ENCODE peak calls at places on chromosomes 12 and 14, in seven cellular contexts. N, I, D, C, L, J and E are unnamed samples.

GRCh38 chr14:49865431-49865859 is 12.9 kb upstream of the NEMF start:
- DNase-seq in I (peak), D (no peak), J (no peak), N (no peak), C (no peak), L (peak), E (no peak)

GRCh38 chr14:38197001-38197760 is 10.5 kb upstream of the SSTR1 start:
- DNase-seq in L (no peak), I (no peak), N (no peak), C (no peak), D (no peak), J (no peak), E (no peak)

GRCh38 chr12:8840938-8841633 is 18.7 kb downstream of the A2ML1 start:
- DNase-seq in N (peak), D (no peak), C (no peak), J (no peak), I (no peak), L (no peak), E (no peak)

GRCh38 chr14:87230726-87231125 is 762.3 kb downstream of the GALC start:
- DNase-seq in J (no peak), L (no peak), D (no peak), I (no peak), C (no peak), N (no peak), E (no peak)

GRCh38 chr12:31518680-31519227 is 72.2 kb downstream of the DENND5B start:
- DNase-seq in J (no peak), C (peak), D (peak), L (peak), I (peak), N (no peak), E (no peak)

GRCh38 chr14:72075649-72076334 is 143.6 kb downstream of the RGS6 start:
- DNase-seq in D (no peak), N (no peak), I (no peak), L (peak), J (no peak), C (peak), E (no peak)

GRCh38 chr12:102067574-102068258 is 5.9 kb upstream of the WASHC3 start:
- DNase-seq in N (no peak), C (no peak), D (no peak), J (no peak), I (no peak), L (no peak), E (no peak)

GRCh38 chr14:37623552-37623951 is 28.1 kb downstream of the TTC6 start:
- DNase-seq in C (no peak), D (peak), J (no peak), L (no peak), I (no peak), N (no peak), E (peak)

GRCh38 chr12:24600996-24601395 is 347.9 kb downstream of the BCAT1 start:
- DNase-seq in D (no peak), C (no peak), I (no peak), J (no peak), N (no peak), L (no peak), E (no peak)

GRCh38 chr14:63650336-63650952 is 8.8 kb upstream of the WDR89 start:
- DNase-seq in D (no peak), I (no peak), N (no peak), J (peak), C (no peak), L (no peak), E (no peak)

GRCh38 chr12:71684081-71684480 is 1.8 kb upstream of the TMEM19 start:
- DNase-seq in I (no peak), C (no peak), D (no peak), J (no peak), N (no peak), L (no peak), E (no peak)

GRCh38 chr12:75910452-75910722 is 121.2 kb downstream of the PHLDA1 start:
- DNase-seq in J (no peak), N (no peak), L (no peak), I (no peak), D (no peak), C (no peak), E (no peak)

GRCh38 chr12:788288-788687 is 35.9 kb downstream of the WNK1 start:
- DNase-seq in L (no peak), C (no peak), J (no peak), D (no peak), N (no peak), I (no peak), E (no peak)

GRCh38 chr12:96981053-96981452 is 74.0 kb downstream of the NEDD1 start:
- DNase-seq in N (no peak), L (no peak), I (no peak), D (no peak), C (no peak), J (no peak), E (no peak)

GRCh38 chr14:22580604-22581003 is 8.4 kb downstream of the DAD1 start:
- DNase-seq in L (no peak), N (no peak), J (no peak), I (no peak), C (no peak), D (no peak), E (no peak)

GRCh38 chr14:104657114-104657524 is 32.3 kb upstream of the INF2 start:
- DNase-seq in N (no peak), J (no peak), L (no peak), C (no peak), D (no peak), I (peak), E (no peak)

GRCh38 chr14:39366460-39367386 is 65.5 kb downstream of the FBXO33 start:
- DNase-seq in L (no peak), J (no peak), D (no peak), I (no peak), C (no peak), N (no peak), E (no peak)

GRCh38 chr12:94941440-94941862 is 62.0 kb downstream of the NDUFA12 start:
- DNase-seq in N (no peak), D (no peak), J (no peak), I (peak), C (no peak), L (no peak), E (no peak)

GRCh38 chr12:94405378-94406116 is 54.1 kb downstream of the CEP83 start:
- DNase-seq in N (no peak), C (no peak), J (peak), L (no peak), D (no peak), I (no peak), E (no peak)

GRCh38 chr12:89166525-89166934 is 185.8 kb downstream of the DUSP6 start:
- DNase-seq in L (no peak), N (no peak), D (no peak), J (peak), I (no peak), C (no peak), E (no peak)

GRCh38 chr12:126219654-126220279 is 1154.5 kb downstream of the AACS start:
- DNase-seq in L (no peak), I (no peak), J (no peak), N (no peak), C (no peak), D (no peak), E (no peak)

GRCh38 chr12:54126696-54127537 is 61.9 kb downstream of the SMUG1 start:
- DNase-seq in D (no peak), N (no peak), I (peak), J (no peak), C (no peak), L (no peak), E (peak)

GRCh38 chr14:105143451-105144230 is 24.9 kb downstream of the JAG2 start:
- DNase-seq in I (peak), J (no peak), L (no peak), C (no peak), D (no peak), N (no peak), E (no peak)

DNA sequence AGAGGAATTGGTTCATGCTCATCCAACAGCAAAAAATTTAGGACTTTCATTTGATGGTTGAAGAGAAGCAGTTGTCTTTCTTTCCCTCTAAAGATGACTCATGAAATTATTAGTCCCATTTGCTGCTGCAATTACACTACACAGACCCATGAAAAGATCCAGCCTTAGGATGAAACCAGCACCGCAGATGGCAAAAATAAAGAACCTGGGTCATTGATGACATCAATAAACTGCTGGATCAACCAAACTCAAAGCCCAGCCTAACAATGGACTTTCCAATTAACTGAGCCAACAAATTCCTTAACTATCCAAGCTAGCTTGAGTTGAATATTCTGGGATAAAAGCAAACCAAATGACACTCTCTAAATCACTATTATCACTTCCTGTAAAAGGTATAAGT is 20.7 kb downstream of the DICER1 start:
- DNase-seq in D (no peak), L (no peak), J (no peak), C (no peak), I (no peak), N (no peak), E (no peak)
- TF ChIP-seq JUND in D (no peak), L (no peak), J (no peak), C (no peak), I (no peak), N (no peak), E (no peak)

DNA sequence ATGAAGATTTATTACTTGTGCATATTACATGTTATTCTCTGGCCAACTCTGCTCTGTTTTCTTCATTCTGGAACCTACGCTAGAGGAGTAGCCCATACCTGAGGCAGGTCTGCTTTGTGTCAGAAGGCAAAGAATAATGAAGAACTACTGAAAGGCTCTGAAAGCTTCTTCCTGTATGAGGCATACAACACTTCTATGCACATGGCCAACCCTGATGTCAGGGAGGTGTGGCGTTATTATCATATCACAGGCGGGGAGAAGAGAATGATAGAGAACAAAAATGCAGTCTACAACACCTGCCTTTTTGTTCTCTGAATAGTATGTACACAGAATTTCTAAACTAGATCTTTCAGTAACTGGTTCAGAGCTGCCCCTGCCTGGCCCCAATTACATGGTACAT is 32.5 kb upstream of the CRY1 start:
- DNase-seq in C (no peak), D (no peak), J (no peak), N (no peak), I (no peak), L (no peak), E (no peak)
- TF ChIP-seq JUND in C (no peak), D (no peak), J (no peak), N (no peak), I (no peak), L (no peak), E (no peak)

GRCh38 chr12:46963977-46964376 is 115.4 kb upstream of the PCED1B start:
- DNase-seq in N (no peak), L (no peak), D (no peak), J (no peak), C (no peak), I (no peak), E (no peak)
- TF ChIP-seq JUND in N (no peak), L (no peak), D (no peak), J (no peak), C (no peak), I (peak), E (no peak)

GRCh38 chr12:64608901-64609542 is 1.3 kb upstream of the RASSF3 start:
- DNase-seq in C (no peak), N (peak), J (peak), D (peak), I (peak), L (peak), E (peak)
- TF ChIP-seq JUND in C (no peak), N (peak), J (no peak), D (peak), I (peak), L (peak), E (no peak)